ENCODE peak calls at places on chromosomes 12 and 14, in ten cellular contexts. J is suprapubic skin, C is tibial nerve, B is PC-9, W is heart right ventricle, S is ovary, D is hepatocyte, K is pancreas, L is sigmoid colon, R is heart left ventricle. T is an unnamed sample.

GRCh38 chr12:93154753-93155475 is 222.8 kb upstream of the NUDT4 start:
- DNase-seq in D (peak; percentile 50), L (no peak), W (no peak), B (peak; percentile 70), J (no peak), K (no peak), S (no peak), R (no peak), C (no peak), T (no peak)

GRCh38 chr14:61048640-61049039 is 67.6 kb downstream of the SLC38A6 start:
- DNase-seq in S (no peak), C (no peak), W (no peak), R (no peak), B (no peak), J (no peak), L (no peak), D (no peak), K (no peak), T (no peak)

GRCh38 chr12:104768033-104768432 is 190.1 kb downstream of the SLC41A2 start:
- DNase-seq in S (no peak), B (no peak), C (no peak), K (no peak), W (no peak), L (no peak), D (no peak), J (no peak), R (no peak), T (no peak)

GRCh38 chr14:90839024-90839888 is 23.0 kb upstream of the TTC7B start:
- DNase-seq in W (peak; percentile 62), R (peak; percentile 76), D (peak; percentile 3), L (peak; percentile 78), S (no peak), J (no peak), B (no peak), K (peak; percentile 8), C (peak; percentile 40), T (peak; percentile 9)

GRCh38 chr12:130064999-130065398 is 97.3 kb upstream of the FZD10 start:
- DNase-seq in C (no peak), W (no peak), D (no peak), R (no peak), L (no peak), J (no peak), B (no peak), K (no peak), S (no peak), T (no peak)

GRCh38 chr12:61536525-61536924 is 723.7 kb upstream of the USP15 start:
- DNase-seq in B (no peak), J (no peak), R (no peak), W (no peak), D (no peak), K (no peak), C (no peak), L (no peak), S (no peak), T (no peak)

GRCh38 chr14:21668377-21668776 is 5.2 kb downstream of the OR4E1 start:
- DNase-seq in L (no peak), J (no peak), C (no peak), B (no peak), W (no peak), S (no peak), K (no peak), D (peak; percentile 10), R (no peak), T (no peak)

GRCh38 chr12:7915911-7916403 is 20.0 kb downstream of the SLC2A3 start:
- DNase-seq in J (no peak), L (no peak), W (no peak), K (no peak), B (no peak), S (no peak), C (no peak), R (no peak), D (no peak), T (no peak)

DNA sequence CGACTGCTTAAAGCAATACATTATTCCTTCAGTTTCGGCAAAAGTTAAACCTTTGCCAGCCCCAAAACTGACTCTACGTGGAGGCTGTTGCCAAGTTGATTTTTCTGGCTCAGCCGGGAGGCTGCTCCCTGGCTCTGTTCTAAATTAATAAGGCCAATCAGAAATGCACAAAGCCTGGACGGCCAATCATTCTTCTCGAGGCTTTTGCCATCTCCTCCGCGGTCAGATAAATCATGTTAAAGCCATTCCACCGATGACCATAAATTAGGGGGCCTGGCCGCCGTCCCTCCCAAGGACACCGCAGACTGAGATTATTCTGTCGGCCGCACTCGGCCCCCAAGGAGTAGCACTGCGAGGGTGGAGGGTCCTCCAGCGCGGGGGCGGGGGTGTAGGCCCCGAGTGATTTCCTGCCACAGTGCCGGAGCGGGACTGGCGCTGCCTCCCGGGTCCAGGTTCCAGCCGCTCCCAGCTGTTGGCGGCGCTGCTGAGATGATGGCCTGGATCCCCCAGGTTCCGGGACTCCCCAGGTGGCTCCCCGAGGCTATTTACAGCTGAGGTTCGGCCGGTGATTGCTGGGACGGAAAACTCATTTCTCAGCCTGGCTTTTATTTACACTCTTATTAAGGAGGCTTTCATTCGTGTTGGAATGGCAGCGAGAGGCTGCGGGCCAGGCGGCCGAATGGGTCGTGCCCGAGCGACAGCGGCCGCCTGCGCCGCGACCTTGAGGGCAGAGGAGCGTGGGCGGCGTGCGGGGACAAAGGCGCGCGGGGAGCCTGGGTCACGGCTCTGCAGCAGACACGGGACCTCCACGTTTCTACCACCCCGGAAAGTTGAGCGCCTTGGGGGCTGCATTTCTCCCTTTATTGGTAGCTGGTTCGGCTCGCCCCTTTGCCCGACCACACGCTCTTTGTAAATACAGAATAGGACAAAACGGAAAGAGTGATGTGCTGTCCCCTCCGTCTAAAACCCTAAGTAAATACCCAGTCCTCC is 165.2 kb downstream of the MON2 start:
- DNase-seq in W (peak; percentile 66), B (peak; percentile 57), D (peak; percentile 73), K (peak; percentile 38), L (peak; percentile 81), C (peak; percentile 45), J (peak; percentile 83), R (peak; percentile 67), S (peak; percentile 69), T (peak; percentile 52)
- TF ChIP-seq CTCF in W (peak; percentile 61), B (no peak), D (peak; percentile 45), K (no peak), L (peak; percentile 24), C (peak; percentile 29), J (peak; percentile 20), R (peak; percentile 37), S (no peak), T (no peak)

GRCh38 chr14:68789798-68790655 is 2.8 kb downstream of the ZFP36L1 start:
- DNase-seq in K (peak; percentile 56), L (peak; percentile 80), R (peak; percentile 40), J (no peak), D (peak; percentile 48), S (no peak), C (no peak), W (peak; percentile 38), B (no peak), T (peak; percentile 39)
- H3K27ac ChIP-seq in K (peak overlapping the region; percentile 99), L (peak overlapping the region; percentile 99), R (peak overlapping the region; percentile 100), J (peak overlapping the region; percentile 100), D (peak overlapping the region; percentile 99), S (peak overlapping the region; percentile 100), C (peak overlapping the region; percentile 94), W (peak overlapping the region; percentile 100), B (peak overlapping the region; percentile 98), T (peak overlapping the region; percentile 100)

GRCh38 chr14:101379842-101380241 is 181.5 kb upstream of the DIO3 start:
- DNase-seq in D (no peak), C (no peak), R (no peak), W (no peak), J (no peak), B (no peak), L (no peak), K (no peak), S (no peak), T (no peak)

GRCh38 chr14:101380940-101381339 is 180.4 kb upstream of the DIO3 start:
- DNase-seq in K (no peak), W (no peak), D (no peak), L (no peak), B (no peak), C (no peak), R (no peak), J (no peak), S (no peak), T (no peak)

GRCh38 chr14:101380512-101380911 is 180.8 kb upstream of the DIO3 start:
- DNase-seq in K (no peak), B (no peak), L (no peak), R (no peak), C (no peak), J (no peak), S (no peak), W (no peak), D (no peak), T (no peak)

DNA sequence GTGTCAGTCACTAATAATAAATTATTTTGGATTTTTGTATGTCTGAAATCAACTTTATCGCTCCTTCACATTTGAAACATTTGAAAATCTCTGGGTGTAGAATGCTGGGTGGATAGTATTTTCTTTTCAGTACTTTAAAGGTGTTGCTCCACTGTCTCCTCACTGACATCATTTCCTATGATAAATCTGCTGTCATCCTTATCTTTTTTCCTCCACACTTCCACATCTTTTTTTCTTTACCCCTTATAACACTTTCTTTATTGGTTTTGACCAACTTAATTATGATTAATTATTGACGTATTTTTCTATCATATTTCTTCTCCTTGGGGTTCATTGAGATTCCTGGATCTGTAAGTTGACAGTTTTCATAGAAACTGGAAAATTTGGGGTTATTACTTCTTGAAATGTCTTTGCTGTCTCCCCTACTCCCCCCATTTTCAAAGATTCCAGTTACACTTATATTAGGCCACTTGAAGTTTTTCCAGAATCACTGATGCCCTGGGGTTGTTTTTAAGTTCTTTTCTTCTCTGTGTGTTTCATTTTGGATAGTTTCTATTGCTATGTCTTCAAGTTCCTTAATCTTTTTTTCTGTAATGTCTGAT is 177.5 kb upstream of the DIO3 start:
- DNase-seq in C (no peak), B (no peak), S (no peak), D (no peak), L (no peak), J (no peak), K (no peak), W (no peak), R (no peak), T (no peak)
- H3K27me3 ChIP-seq in C (no peaks in the 10 kb centered on the region), B (no peaks in the 10 kb centered on the region), S (no peaks in the 10 kb centered on the region), D (no peaks in the 10 kb centered on the region), L (no peaks in the 10 kb centered on the region), J (no peaks in the 10 kb centered on the region), K (no peaks in the 10 kb centered on the region), W (no peaks in the 10 kb centered on the region), R (no peaks in the 10 kb centered on the region), T (no peaks in the 10 kb centered on the region)

GRCh38 chr14:87264386-87264785 is 728.6 kb downstream of the GALC start:
- DNase-seq in C (no peak), J (no peak), B (peak; percentile 36), K (no peak), D (no peak), W (no peak), S (no peak), L (no peak), R (no peak), T (no peak)

GRCh38 chr14:87255046-87255445 is 737.9 kb downstream of the GALC start:
- DNase-seq in L (no peak), J (no peak), B (no peak), K (no peak), C (no peak), D (no peak), R (no peak), W (no peak), S (no peak), T (no peak)

GRCh38 chr14:87261621-87262020 is 731.4 kb downstream of the GALC start:
- DNase-seq in C (no peak), B (no peak), L (no peak), W (no peak), K (no peak), R (no peak), S (no peak), D (no peak), J (no peak), T (no peak)

GRCh38 chr14:87264796-87265195 is 728.2 kb downstream of the GALC start:
- DNase-seq in B (no peak), J (no peak), S (no peak), C (no peak), W (no peak), K (no peak), L (no peak), R (no peak), D (no peak), T (no peak)

DNA sequence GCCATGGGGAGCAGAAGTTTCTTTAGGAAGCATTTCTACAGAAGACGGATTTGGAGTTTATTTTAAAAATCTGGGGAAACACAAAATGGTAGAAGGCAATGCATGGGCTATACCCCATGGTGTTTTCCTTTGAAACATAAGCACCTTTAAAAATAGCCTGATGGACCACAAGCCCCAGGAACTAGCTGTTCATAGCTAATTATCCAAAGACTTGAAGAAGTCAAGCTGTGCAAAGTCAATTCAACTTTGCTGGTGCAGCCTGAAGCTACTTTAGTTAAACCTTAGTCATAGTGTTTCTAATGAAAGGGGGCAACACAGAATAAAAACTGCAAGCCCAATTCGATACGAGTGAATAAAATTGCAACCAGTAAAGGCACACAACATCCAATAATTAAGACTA is 732.5 kb downstream of the GALC start:
- DNase-seq in W (no peak), K (no peak), R (no peak), S (no peak), D (no peak), L (no peak), J (no peak), B (no peak), C (no peak), T (no peak)
- TF ChIP-seq CTCF in W (no peak), K (no peak), R (no peak), S (no peak), D (no peak), L (no peak), J (no peak), B (no peak), C (no peak), T (no peak)

T was measured in thyroid gland.